ENCODE peak calls at places on chromosome 17, in seven cellular contexts. V is mucosa of descending colon, O is NCI-H2081, M is fibroblast of the conjunctiva, R is NCI-H2029, E is left ventricle myocardium inferior, U is kidney tubule cell. T is an unnamed sample.

GRCh38 chr17:83185023-83186002 is 105.9 kb downstream of the METRNL start:
- DNase-seq in V (no peak), O (no peak), M (no peak), R (no peak), E (no peak), U (no peak), T (peak)

GRCh38 chr17:31414590-31414918 is 23.1 kb downstream of the RAB11FIP4 start:
- DNase-seq in V (no peak), O (no peak), M (no peak), R (no peak), E (no peak), U (no peak), T (no peak)

GRCh38 chr17:4156750-4157381 is 13.9 kb downstream of the CYB5D2 start:
- DNase-seq in V (no peak), O (no peak), M (no peak), R (no peak), E (no peak), U (no peak), T (no peak)

GRCh38 chr17:82241183-82241925 is 12.5 kb downstream of the SLC16A3 start:
- DNase-seq in V (peak), O (no peak), M (no peak), R (no peak), E (peak), U (peak), T (peak)

GRCh38 chr17:41894791-41895331 is 23.9 kb downstream of the ACLY start:
- DNase-seq in V (no peak), O (no peak), M (peak), R (no peak), E (no peak), U (peak), T (no peak)

GRCh38 chr17:6506679-6507231 is 49.6 kb downstream of the PITPNM3 start:
- DNase-seq in V (peak), O (no peak), M (no peak), R (no peak), E (no peak), U (peak), T (no peak)

GRCh38 chr17:19378416-19379293 is at the start of gene MAPK7:
- DNase-seq in V (no peak), O (peak), M (no peak), R (no peak), E (no peak), U (peak), T (peak)

GRCh38 chr17:75371981-75372380 is 33.5 kb downstream of the GRB2 start:
- DNase-seq in V (no peak), O (no peak), M (no peak), R (no peak), E (no peak), U (no peak), T (no peak)

GRCh38 chr17:59914274-59914854 is 21.4 kb downstream of the RPS6KB1 start:
- DNase-seq in V (no peak), O (peak), M (peak), R (no peak), E (no peak), U (peak), T (no peak)

GRCh38 chr17:31499771-31500554 is 108.5 kb downstream of the RAB11FIP4 start:
- DNase-seq in V (no peak), O (no peak), M (no peak), R (no peak), E (peak), U (peak), T (peak)

GRCh38 chr17:27473748-27474609 is 17.7 kb downstream of the KSR1 start:
- DNase-seq in V (peak), O (no peak), M (no peak), R (peak), E (peak), U (peak), T (no peak)

GRCh38 chr17:50588391-50589111 is 28.0 kb downstream of the CACNA1G start:
- DNase-seq in V (no peak), O (no peak), M (no peak), R (no peak), E (peak), U (no peak), T (no peak)

GRCh38 chr17:78541488-78542237 is 35.5 kb downstream of the DNAH17 start:
- DNase-seq in V (no peak), O (no peak), M (no peak), R (no peak), E (no peak), U (peak), T (no peak)

GRCh38 chr17:63932008-63932561 is at the start of gene CD79B:
- DNase-seq in V (peak), O (no peak), M (no peak), R (no peak), E (no peak), U (no peak), T (no peak)

GRCh38 chr17:1559743-1560581 is 2.6 kb downstream of the PITPNA start:
- DNase-seq in V (no peak), O (no peak), M (no peak), R (no peak), E (no peak), U (peak), T (no peak)

GRCh38 chr17:17590883-17591407 is 563 bp downstream of the PEMT start:
- DNase-seq in V (no peak), O (no peak), M (no peak), R (no peak), E (no peak), U (no peak), T (no peak)

GRCh38 chr17:72766761-72767356 is 325.6 kb downstream of the SLC39A11 start:
- DNase-seq in V (no peak), O (no peak), M (no peak), R (no peak), E (no peak), U (no peak), T (no peak)

GRCh38 chr17:927611-928461 is 51.7 kb downstream of the NXN start:
- DNase-seq in V (no peak), O (no peak), M (peak), R (no peak), E (no peak), U (peak), T (no peak)

GRCh38 chr17:1047177-1047885 is 50.4 kb downstream of the TIMM22 start:
- DNase-seq in V (no peak), O (no peak), M (no peak), R (no peak), E (peak), U (no peak), T (no peak)

GRCh38 chr17:55567240-55568216 is 56.3 kb upstream of the SMIM36 start:
- DNase-seq in V (no peak), O (no peak), M (no peak), R (no peak), E (peak), U (no peak), T (no peak)

GRCh38 chr17:8087942-8088230 is 370 bp upstream of the ALOX12B start:
- DNase-seq in V (no peak), O (no peak), M (no peak), R (no peak), E (no peak), U (no peak), T (no peak)

GRCh38 chr17:76252040-76252954 is 12.0 kb upstream of the RNF157 start:
- DNase-seq in V (no peak), O (no peak), M (no peak), R (no peak), E (no peak), U (peak), T (peak)

GRCh38 chr17:35254107-35254802 is 11.4 kb downstream of the SLFN5 start:
- DNase-seq in V (peak), O (no peak), M (peak), R (peak), E (no peak), U (peak), T (no peak)

GRCh38 chr17:78230252-78230962 is 1.0 kb upstream of the TMEM235 start:
- DNase-seq in V (no peak), O (no peak), M (no peak), R (no peak), E (no peak), U (peak), T (no peak)

GRCh38 chr17:21313320-21313719 is 28.8 kb downstream of the MAP2K3 start:
- DNase-seq in V (no peak), O (no peak), M (no peak), R (no peak), E (no peak), U (no peak), T (no peak)

GRCh38 chr17:40605301-40605700 is 40.0 kb upstream of the CCR7 start:
- DNase-seq in V (no peak), O (no peak), M (no peak), R (no peak), E (no peak), U (no peak), T (no peak)

GRCh38 chr17:74283371-74283673 is 9.3 kb downstream of the DNAI2 start:
- DNase-seq in V (no peak), O (no peak), M (no peak), R (no peak), E (no peak), U (no peak), T (no peak)

GRCh38 chr17:80243526-80244433 is 16.9 kb upstream of the RNF213 start:
- DNase-seq in V (no peak), O (no peak), M (no peak), R (no peak), E (no peak), U (no peak), T (no peak)

GRCh38 chr17:20955437-20956323 is 87.1 kb downstream of the USP22 start:
- DNase-seq in V (no peak), O (no peak), M (no peak), R (no peak), E (peak), U (peak), T (no peak)

GRCh38 chr17:46942441-46943217 is 19.7 kb downstream of the GOSR2 start:
- DNase-seq in V (peak), O (peak), M (peak), R (peak), E (peak), U (peak), T (no peak)

GRCh38 chr17:82602986-82603385 is 45.3 kb downstream of the WDR45B start:
- DNase-seq in V (no peak), O (no peak), M (no peak), R (no peak), E (no peak), U (no peak), T (no peak)

GRCh38 chr17:72407336-72408121 is 286.7 kb downstream of the SOX9 start:
- DNase-seq in V (peak), O (peak), M (peak), R (peak), E (peak), U (peak), T (no peak)

GRCh38 chr17:37382056-37382455 is 6.3 kb downstream of the C17orf78 start:
- DNase-seq in V (no peak), O (no peak), M (no peak), R (no peak), E (no peak), U (no peak), T (no peak)

GRCh38 chr17:40557531-40558299 is 7.6 kb downstream of the CCR7 start:
- DNase-seq in V (no peak), O (no peak), M (peak), R (no peak), E (no peak), U (no peak), T (peak)

GRCh38 chr17:66152756-66153155 is 39.2 kb downstream of the CEP112 start:
- DNase-seq in V (no peak), O (no peak), M (no peak), R (no peak), E (no peak), U (peak), T (no peak)

GRCh38 chr17:47948706-47949196 is 7.4 kb downstream of the PNPO start:
- DNase-seq in V (peak), O (no peak), M (no peak), R (no peak), E (no peak), U (peak), T (no peak)

GRCh38 chr17:59859444-59860025 is 33.2 kb downstream of the TUBD1 start:
- DNase-seq in V (no peak), O (peak), M (no peak), R (peak), E (no peak), U (peak), T (no peak)

GRCh38 chr17:77865109-77865611 is 93.3 kb upstream of the TNRC6C start:
- DNase-seq in V (no peak), O (no peak), M (no peak), R (no peak), E (no peak), U (no peak), T (no peak)

GRCh38 chr17:60641126-60641525 is 36.5 kb upstream of the BCAS3 start:
- DNase-seq in V (no peak), O (no peak), M (no peak), R (no peak), E (no peak), U (no peak), T (no peak)

GRCh38 chr17:29084476-29085148 is 41.7 kb downstream of the PIPOX start:
- DNase-seq in V (no peak), O (peak), M (no peak), R (peak), E (no peak), U (no peak), T (no peak)

T was measured in cardiac septum.